ENCODE peak calls at places on chromosomes 16 and 17, in seven cellular contexts. D is epithelial cell of prostate, R is DMS153, K is T47D, L is NCI-H1092 treated with DMSO at 0.1 percent for 48 hours, W is upper lobe of right lung, Z is cardiac muscle cell. Y is an unnamed sample.

GRCh38 chr16:84414789-84415326 is 46.5 kb downstream of the ATP2C2 start:
- DNase-seq in L (no peak), Z (no peak), K (no peak), D (no peak), W (no peak), R (no peak), Y (no peak)

GRCh38 chr17:37299257-37299985 is 76.4 kb upstream of the C17orf78 start:
- DNase-seq in W (no peak), R (no peak), Z (peak), L (peak), D (no peak), K (no peak), Y (peak)

GRCh38 chr17:44006581-44007345 is 2.3 kb downstream of the NAGS start:
- DNase-seq in L (peak), K (peak), D (peak), W (peak), Z (peak), R (peak), Y (peak)

GRCh38 chr16:82793550-82794244 is 166.9 kb downstream of the CDH13 start:
- DNase-seq in D (no peak), K (no peak), L (no peak), R (no peak), W (no peak), Z (no peak), Y (no peak)

GRCh38 chr16:78786635-78787034 is 687.2 kb downstream of the WWOX start:
- DNase-seq in R (no peak), L (no peak), Z (no peak), D (no peak), W (no peak), K (no peak), Y (no peak)

GRCh38 chr17:58956997-58957724 is 149.5 kb downstream of the TRIM37 start:
- DNase-seq in L (no peak), R (no peak), K (no peak), Z (peak), W (no peak), D (no peak), Y (no peak)

GRCh38 chr17:34578016-34578415 is 1.4 kb upstream of the TMEM132E start:
- DNase-seq in Z (no peak), K (no peak), W (peak), L (no peak), R (no peak), D (no peak), Y (no peak)

GRCh38 chr17:28247671-28248556 is 71.1 kb upstream of the TMEM97 start:
- DNase-seq in Z (no peak), R (no peak), K (no peak), W (no peak), D (no peak), L (no peak), Y (no peak)

GRCh38 chr17:1999557-2000251 is 25.4 kb downstream of the RTN4RL1 start:
- DNase-seq in Z (peak), R (peak), W (peak), K (peak), L (peak), D (no peak), Y (peak)

GRCh38 chr16:9447195-9447551 is 355.7 kb downstream of the HAPSTR1 start:
- DNase-seq in R (peak), D (no peak), L (no peak), Z (no peak), K (no peak), W (peak), Y (no peak)

GRCh38 chr17:3888343-3889171 is 4.3 kb downstream of the CAMKK1 start:
- DNase-seq in W (no peak), K (no peak), L (peak), D (peak), Z (peak), R (peak), Y (peak)

Y was measured in cerebellum.